ENCODE peak calls at places on chromosomes 6 and 20, in four cellular contexts. U is NCI-H524; N is naive thymus-derived CD4-positive, alpha-beta T cell; O is CD4-positive, alpha-beta T cell. Y is an unnamed sample.

GRCh38 chr6:75424610-75425548 is 68.7 kb downstream of the FILIP1 start:
- DNase-seq in U (no peak), N (no peak), O (no peak), Y (peak)

GRCh38 chr20:14334306-14334930 is 3.0 kb downstream of the FLRT3 start:
- DNase-seq in U (peak), N (no peak), O (no peak), Y (peak)

GRCh38 chr6:31970604-31971271 is 1.2 kb downstream of the DXO start:
- DNase-seq in U (no peak), N (no peak), O (no peak), Y (no peak)

GRCh38 chr6:24888967-24889366 is 46.8 kb downstream of the RIPOR2 start:
- DNase-seq in U (no peak), N (no peak), O (no peak), Y (no peak)

GRCh38 chr20:11849976-11850670 is 67.6 kb upstream of the BTBD3 start:
- DNase-seq in U (peak), N (no peak), O (no peak), Y (peak)

GRCh38 chr6:127178746-127179145 is 60.3 kb downstream of the RSPO3 start:
- DNase-seq in U (no peak), N (no peak), O (no peak), Y (no peak)

GRCh38 chr6:14452567-14453527 is 335.3 kb downstream of the CD83 start:
- DNase-seq in U (no peak), N (no peak), O (peak), Y (peak)

GRCh38 chr20:29878281-29878741 is 1379.2 kb upstream of the DEFB115 start:
- DNase-seq in U (peak), N (no peak), O (no peak), Y (peak)

GRCh38 chr20:38156888-38157634 is 8.0 kb downstream of the TGM2 start:
- DNase-seq in U (no peak), N (no peak), O (no peak), Y (peak)

GRCh38 chr6:147322299-147323162 is 118.3 kb downstream of the STXBP5 start:
- DNase-seq in U (no peak), N (no peak), O (no peak), Y (no peak)

GRCh38 chr6:158907931-158908330 is 88.8 kb upstream of the EZR start:
- DNase-seq in U (no peak), N (no peak), O (no peak), Y (no peak)

GRCh38 chr6:143055213-143055612 is 5.5 kb upstream of the AIG1 start:
- DNase-seq in U (no peak), N (no peak), O (no peak), Y (no peak)

GRCh38 chr20:45944151-45944964 is 9.9 kb downstream of the PCIF1 start:
- DNase-seq in U (no peak), N (no peak), O (no peak), Y (peak)

GRCh38 chr20:57392512-57393271 is 1.5 kb downstream of the RBM38 start:
- DNase-seq in U (no peak), N (peak), O (peak), Y (no peak)

GRCh38 chr6:162825597-162825996 is 97.8 kb downstream of the PACRG start:
- DNase-seq in U (no peak), N (no peak), O (no peak), Y (no peak)

GRCh38 chr6:26362093-26362835 is 2.7 kb upstream of the BTN3A2 start:
- DNase-seq in U (no peak), N (no peak), O (no peak), Y (no peak)

GRCh38 chr6:107330190-107330589 is 129.2 kb downstream of the PDSS2 start:
- DNase-seq in U (no peak), N (no peak), O (no peak), Y (no peak)

GRCh38 chr6:82330171-82330804 is 33.3 kb upstream of the TPBG start:
- DNase-seq in U (no peak), N (no peak), O (no peak), Y (no peak)

GRCh38 chr20:63858393-63859165 is 2.7 kb upstream of the ABHD16B start:
- DNase-seq in U (no peak), N (no peak), O (no peak), Y (no peak)

GRCh38 chr20:46111836-46112212 is 6.3 kb upstream of the CD40 start:
- DNase-seq in U (no peak), N (no peak), O (no peak), Y (no peak)

Y was measured in H4.